ENCODE peak calls at places on chromosomes 4 and X, in seven cellular contexts. U is body of pancreas; K is activated CD8-positive, alpha-beta T cell treated with anti-CD3 and anti-CD28 coated beads for 36 hours; X is gastrocnemius medialis; G is aorta; R is K562; N is heart left ventricle. E is an unnamed sample.

GRCh38 chr4:92305878-92306520 is 2.2 kb downstream of the GRID2 start:
- ATAC-seq in X (no peak), K (no peak), R (no peak), N (no peak), U (no peak), G (peak), E (no peak)

GRCh38 chr4:173934933-173935620 is 348.4 kb downstream of the FBXO8 start:
- ATAC-seq in R (no peak), G (no peak), N (peak), U (no peak), K (no peak), X (no peak), E (no peak)

GRCh38 chrX:154990496-154990895 is 32.0 kb downstream of the F8 start:
- ATAC-seq in K (peak), N (no peak), R (no peak), X (no peak), U (no peak), G (no peak), E (no peak)

GRCh38 chr4:108743021-108743420 is 19.8 kb downstream of the ETNPPL start:
- ATAC-seq in U (no peak), R (peak), K (no peak), N (no peak), X (no peak), G (no peak), E (no peak)

GRCh38 chr4:111040904-111041303 is 418.0 kb upstream of the PITX2 start:
- ATAC-seq in K (no peak), R (no peak), X (no peak), N (no peak), U (no peak), G (no peak), E (no peak)

GRCh38 chrX:119486745-119487144 is 18.5 kb downstream of the SLC25A5 start:
- ATAC-seq in U (no peak), K (no peak), N (no peak), G (no peak), X (no peak), R (no peak), E (no peak)

GRCh38 chr4:119149110-119149509 is 13.5 kb downstream of the MYOZ2 start:
- ATAC-seq in R (no peak), X (peak), U (peak), N (no peak), G (no peak), K (no peak), E (no peak)

GRCh38 chrX:70012756-70013155 is 37.0 kb downstream of the AWAT2 start:
- ATAC-seq in X (no peak), R (no peak), U (no peak), K (no peak), G (no peak), N (no peak), E (no peak)

GRCh38 chr4:39855909-39856512 is 121.7 kb downstream of the PDS5A start:
- ATAC-seq in U (no peak), N (no peak), K (peak), G (no peak), X (no peak), R (no peak), E (no peak)

GRCh38 chr4:153464068-153464467 is 2.1 kb upstream of the TMEM131L start:
- ATAC-seq in K (no peak), U (no peak), G (no peak), R (peak), X (peak), N (no peak), E (no peak)

GRCh38 chr4:188262464-188262863 is 123.2 kb downstream of the TRIML1 start:
- ATAC-seq in G (no peak), U (no peak), R (no peak), K (no peak), X (no peak), N (no peak), E (no peak)

GRCh38 chr4:189828298-189828697 is 112.4 kb upstream of the FRG1 start:
- ATAC-seq in R (no peak), U (no peak), G (peak), X (no peak), N (no peak), K (no peak), E (no peak)

GRCh38 chr4:24753519-24753918 is 41.9 kb upstream of the SOD3 start:
- ATAC-seq in U (no peak), G (no peak), R (no peak), K (no peak), X (no peak), N (no peak), E (no peak)

GRCh38 chr4:101292901-101293300 is 54.4 kb downstream of the PPP3CA start:
- ATAC-seq in R (no peak), G (peak), K (no peak), X (no peak), U (no peak), N (no peak), E (no peak)

GRCh38 chrX:141673946-141674345 is 24.6 kb downstream of the SPANXD start:
- ATAC-seq in N (no peak), G (no peak), R (no peak), X (no peak), K (no peak), U (no peak), E (no peak)

GRCh38 chr4:25440478-25441030 is 63.5 kb downstream of the ANAPC4 start:
- ATAC-seq in K (no peak), X (no peak), N (no peak), G (peak), R (peak), U (peak), E (no peak)

GRCh38 chr4:81491943-81492342 is 20.2 kb upstream of the RASGEF1B start:
- ATAC-seq in X (peak), G (peak), K (peak), U (no peak), N (no peak), R (no peak), E (peak)

E was measured in gastroesophageal sphincter.